ENCODE peak calls at places on chromosomes 6 and 20, in ten cellular contexts. L is colonic mucosa, O is left lung, M is OCI-LY7, K is transverse colon, Z is HCT116, T is prostate gland, B is endodermal cell, N is spleen, C is heart right ventricle. R is an unnamed sample.

GRCh38 chr20:22579119-22579427 is 5.3 kb downstream of the FOXA2 start:
- DNase-seq in L (no peak), O (no peak), M (no peak), K (no peak), Z (no peak), T (no peak), B (peak; percentile 96), N (no peak), C (no peak), R (no peak)

GRCh38 chr6:122285292-122285913 is 114.0 kb upstream of the HSF2 start:
- DNase-seq in L (no peak), O (no peak), M (no peak), K (no peak), Z (no peak), T (no peak), B (no peak), N (no peak), C (no peak), R (no peak)

GRCh38 chr20:20214757-20215275 is 153.1 kb upstream of the INSM1 start:
- DNase-seq in L (no peak), O (no peak), M (no peak), K (no peak), Z (no peak), T (no peak), B (no peak), N (no peak), C (peak; percentile 29), R (no peak)

GRCh38 chr20:2692886-2693285 is 306 bp downstream of the EBF4 start:
- DNase-seq in L (no peak), O (peak; percentile 71), M (peak; percentile 24), K (no peak), Z (no peak), T (no peak), B (peak; percentile 66), N (peak; percentile 72), C (no peak), R (no peak)

GRCh38 chr6:100296810-100297544 is 167.7 kb downstream of the SIM1 start:
- DNase-seq in L (no peak), O (no peak), M (no peak), K (no peak), Z (peak; percentile 74), T (no peak), B (no peak), N (no peak), C (no peak), R (no peak)

GRCh38 chr6:168388641-168389633 is 52.0 kb upstream of the SMOC2 start:
- DNase-seq in L (peak; percentile 55), O (peak; percentile 72), M (no peak), K (no peak), Z (no peak), T (peak; percentile 32), B (peak; percentile 75), N (peak; percentile 70), C (no peak), R (no peak)

GRCh38 chr6:145903356-145904102 is 60.6 kb downstream of the SHPRH start:
- DNase-seq in L (no peak), O (no peak), M (no peak), K (no peak), Z (no peak), T (no peak), B (no peak), N (no peak), C (no peak), R (no peak)

GRCh38 chr6:15912505-15912767 is 216.4 kb upstream of the MYLIP start:
- DNase-seq in L (no peak), O (no peak), M (no peak), K (no peak), Z (no peak), T (no peak), B (no peak), N (no peak), C (no peak), R (no peak)

DNA sequence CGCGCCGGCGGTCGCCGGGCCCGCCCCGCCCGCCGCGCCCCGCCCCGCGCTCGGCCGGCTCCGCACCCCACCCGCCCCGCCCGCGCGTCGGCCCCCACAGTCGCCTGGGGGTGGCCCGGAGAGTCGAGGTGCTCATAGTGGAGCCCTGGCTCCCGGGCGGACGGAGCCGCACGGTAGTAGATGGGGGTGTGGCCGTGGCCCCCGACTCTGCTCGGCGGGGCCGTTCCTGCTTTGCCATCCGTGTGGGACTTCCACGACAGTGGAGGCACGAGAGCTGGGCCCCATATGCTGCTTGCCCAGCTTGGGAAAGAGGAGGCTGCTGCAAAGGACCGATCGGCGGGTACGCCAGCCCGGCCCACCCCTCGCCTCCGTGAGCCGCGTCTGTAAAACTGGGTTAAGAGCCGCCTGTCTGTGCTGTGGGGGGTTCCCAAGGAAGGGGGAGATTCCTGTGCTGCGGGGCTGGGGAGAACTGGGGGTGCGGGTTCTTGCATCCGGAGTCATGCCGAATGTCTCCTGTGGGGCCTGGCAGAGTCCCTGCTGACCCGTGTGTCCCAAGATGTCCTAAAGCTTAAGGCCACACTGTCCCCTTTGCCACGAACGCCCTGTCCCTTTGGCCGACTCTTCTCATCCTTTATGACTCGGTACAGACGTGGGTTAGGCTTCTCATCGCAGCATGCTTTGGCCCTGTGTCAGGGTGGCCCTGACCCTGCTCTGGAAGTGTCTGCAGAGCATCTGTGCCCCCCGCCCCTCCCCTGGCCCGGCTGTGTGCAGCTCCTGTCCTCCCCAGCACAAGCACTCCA is at the start of gene OPRL1:
- DNase-seq in L (no peak), O (peak; percentile 96), M (no peak), K (no peak), Z (no peak), T (no peak), B (no peak), N (peak; percentile 96), C (no peak), R (no peak)
- H3K27ac ChIP-seq in L (peak within 1 kb of the TSS; percentile 78), O (peak within 1 kb of the TSS; percentile 72), M (peak within 1 kb of the TSS; percentile 97), K (peak within 1 kb of the TSS; percentile 71), Z (peak within 1 kb of the TSS; percentile 67), T (peak within 1 kb of the TSS; percentile 68), B (no peak within 1 kb of the TSS), N (peak within 1 kb of the TSS; percentile 89), C (peak within 1 kb of the TSS; percentile 67), R (peak within 1 kb of the TSS; percentile 84)

DNA sequence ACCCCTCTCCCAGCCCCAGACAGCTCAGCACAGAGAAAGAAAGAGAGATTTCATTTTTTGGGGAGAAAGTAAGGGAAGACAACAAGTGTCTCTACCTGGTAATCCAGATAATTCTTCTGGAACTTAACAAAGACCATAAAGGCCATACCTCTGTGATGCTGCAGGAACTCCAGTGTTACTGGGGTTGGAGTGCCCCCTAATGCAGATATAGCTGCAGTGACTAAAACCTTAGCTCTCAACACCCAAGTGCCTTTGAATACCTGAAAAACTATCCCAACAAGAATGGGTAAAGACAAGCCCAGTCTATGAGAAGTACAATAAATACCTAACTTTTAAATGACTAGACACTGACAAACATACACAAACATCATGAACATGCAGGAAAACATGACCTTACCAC is 365.3 kb upstream of the PTCHD4 start:
- DNase-seq in L (no peak), O (no peak), M (no peak), K (no peak), Z (no peak), T (no peak), B (peak; percentile 72), N (no peak), C (no peak), R (no peak)
- TF ChIP-seq CTCF in L (no peak), O (no peak), M (peak; percentile 31), K (no peak), Z (peak; percentile 26), T (no peak), B (peak; percentile 84), N (no peak), C (no peak), R (no peak)

GRCh38 chr6:44661631-44662030 is 274.1 kb downstream of the CDC5L start:
- DNase-seq in L (no peak), O (no peak), M (no peak), K (no peak), Z (no peak), T (no peak), B (no peak), N (no peak), C (no peak), R (no peak)

GRCh38 chr6:44663860-44664584 is 276.5 kb downstream of the CDC5L start:
- DNase-seq in L (no peak), O (no peak), M (no peak), K (no peak), Z (no peak), T (no peak), B (peak; percentile 43), N (no peak), C (no peak), R (no peak)

GRCh38 chr6:44661221-44661609 is 273.7 kb downstream of the CDC5L start:
- DNase-seq in L (no peak), O (no peak), M (no peak), K (no peak), Z (no peak), T (peak; percentile 57), B (no peak), N (no peak), C (no peak), R (no peak)

GRCh38 chr6:44660561-44661220 is 273.2 kb downstream of the CDC5L start:
- DNase-seq in L (no peak), O (no peak), M (no peak), K (no peak), Z (no peak), T (no peak), B (no peak), N (no peak), C (no peak), R (no peak)

DNA sequence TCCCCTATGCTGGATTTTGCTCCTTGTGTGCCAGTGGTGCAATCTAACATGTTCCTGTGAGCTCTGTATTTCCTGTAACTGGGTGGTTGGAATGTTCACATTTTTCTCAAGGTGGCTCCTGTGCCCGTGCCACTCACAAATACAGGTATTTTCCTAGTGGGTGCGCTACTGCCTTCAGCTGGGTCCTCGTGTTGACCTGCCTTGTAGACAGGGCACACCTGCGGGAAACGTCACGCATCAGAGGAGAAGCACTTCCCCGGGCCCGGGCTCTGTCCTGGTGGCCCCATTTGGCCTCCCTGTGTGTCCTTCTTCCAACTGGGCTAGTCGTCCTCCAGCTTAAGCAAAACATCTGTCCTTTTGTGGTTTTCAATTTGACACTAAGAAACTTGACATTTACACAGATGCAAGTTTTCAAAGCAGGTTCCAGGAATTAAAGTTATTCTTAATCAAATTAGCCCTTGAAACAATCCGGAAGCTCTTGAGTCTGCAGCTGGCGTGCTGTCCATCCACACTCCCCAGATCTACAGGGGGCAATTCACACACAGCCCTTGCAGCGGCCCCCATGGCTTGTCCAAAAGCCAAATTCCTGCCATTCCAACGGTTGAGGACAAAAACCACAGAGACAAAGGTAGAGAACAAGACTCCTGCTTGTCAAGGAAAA is 275.1 kb downstream of the CDC5L start:
- DNase-seq in L (no peak), O (no peak), M (peak; percentile 13), K (peak; percentile 52), Z (no peak), T (no peak), B (peak; percentile 91), N (no peak), C (no peak), R (peak; percentile 61)
- H3K27ac ChIP-seq in L (no peak overlapping the region), O (no peak overlapping the region), M (no peak overlapping the region), K (no peak overlapping the region), Z (no peak overlapping the region), T (peak overlapping the region; percentile 32), B (peak overlapping the region; percentile 87), N (no peak overlapping the region), C (no peak overlapping the region), R (no peak overlapping the region)

DNA sequence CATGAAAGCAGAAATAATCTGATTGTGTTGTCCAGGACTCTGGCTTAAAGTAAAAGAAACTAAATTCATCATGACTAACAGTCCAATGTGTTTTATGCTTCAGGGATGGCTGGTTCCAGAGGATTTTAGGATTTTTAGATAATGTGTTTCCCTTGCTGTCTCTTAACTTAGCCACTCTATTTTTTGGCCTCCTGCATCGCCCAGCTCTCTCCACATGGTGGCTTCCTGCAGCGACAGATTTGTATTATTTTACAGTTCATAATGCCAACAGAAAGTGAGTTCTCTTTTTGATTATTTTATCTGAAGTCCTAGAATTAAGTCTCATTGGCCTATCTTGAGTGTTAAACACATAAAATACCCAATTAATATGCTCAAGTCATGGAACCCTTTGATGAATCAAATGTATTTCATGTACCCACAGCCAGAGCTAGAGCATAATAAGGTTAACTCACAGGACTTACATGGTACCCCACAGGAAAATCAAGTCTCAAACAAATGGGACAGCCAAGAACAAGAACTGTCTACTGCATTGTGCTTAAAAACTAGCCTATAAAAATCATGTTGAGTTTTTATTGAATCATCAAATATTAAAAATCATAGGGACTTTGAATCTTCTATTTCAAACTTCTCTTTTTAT is 582.5 kb downstream of the DOK5 start:
- DNase-seq in L (no peak), O (no peak), M (no peak), K (peak; percentile 10), Z (no peak), T (no peak), B (peak; percentile 51), N (no peak), C (no peak), R (no peak)
- TF ChIP-seq CTCF in L (peak; percentile 37), O (peak; percentile 19), M (peak; percentile 57), K (no peak), Z (no peak), T (no peak), B (peak; percentile 73), N (no peak), C (peak; percentile 26), R (peak; percentile 14)